ENCODE peak calls at places on chromosome 7, in five cellular contexts. F, X, N, H and T are unnamed samples.
A peak's percentile ranks its signal among the peaks of the same experiment; 100 is the strongest.

GRCh38 chr7:20304366-20304765 is 26.3 kb upstream of the ITGB8 start:
- DNase-seq in H (no peak), F (no peak), N (no peak), X (no peak), T (no peak)

GRCh38 chr7:18144171-18144570 is 116.5 kb upstream of the PRPS1L1 start:
- DNase-seq in N (no peak), H (no peak), F (no peak), X (no peak), T (no peak)

GRCh38 chr7:113087278-113087998 is 811 bp upstream of the GPR85 start:
- DNase-seq in X (no peak), H (no peak), N (no peak), F (no peak), T (no peak)

GRCh38 chr7:5283421-5284303 is 919 bp downstream of the SLC29A4 start:
- DNase-seq in X (no peak), H (no peak), F (no peak), N (no peak), T (no peak)

GRCh38 chr7:114823290-114823689 is 98.6 kb upstream of the MDFIC start:
- DNase-seq in H (no peak), F (no peak), N (no peak), X (peak; percentile 55), T (no peak)

GRCh38 chr7:44964384-44964830 is 14.4 kb downstream of the MYO1G start:
- DNase-seq in X (no peak), F (no peak), N (peak; percentile 55), H (no peak), T (no peak)

GRCh38 chr7:139597028-139597427 is 73.5 kb downstream of the CLEC2L start:
- DNase-seq in F (no peak), H (no peak), X (no peak), N (no peak), T (no peak)

GRCh38 chr7:150421831-150422230 is 28.6 kb upstream of the GIMAP8 start:
- DNase-seq in H (no peak), F (no peak), N (peak; percentile 41), X (no peak), T (no peak)

GRCh38 chr7:141045842-141046630 is 27.8 kb upstream of the TMEM178B start:
- DNase-seq in H (no peak), F (no peak), X (no peak), N (no peak), T (no peak)

GRCh38 chr7:97732567-97733275 is 835 bp downstream of the TAC1 start:
- DNase-seq in F (peak; percentile 1), X (no peak), H (no peak), N (no peak), T (no peak)

GRCh38 chr7:13641699-13642098 is 347.8 kb downstream of the ETV1 start:
- DNase-seq in N (no peak), H (no peak), F (no peak), X (no peak), T (no peak)

GRCh38 chr7:150356265-150356897 is 12.2 kb upstream of the REPIN1 start:
- DNase-seq in X (no peak), H (no peak), F (no peak), N (no peak), T (no peak)

GRCh38 chr7:116259821-116260440 is 49.6 kb downstream of the TES start:
- DNase-seq in N (no peak), H (no peak), F (no peak), X (no peak), T (no peak)

GRCh38 chr7:135758531-135758932 is 9.9 kb upstream of the FAM180A start:
- DNase-seq in H (no peak), F (no peak), N (no peak), X (peak; percentile 83), T (no peak)

GRCh38 chr7:142349670-142350405 is 92.0 kb upstream of the PRSS58 start:
- DNase-seq in N (no peak), X (peak; percentile 45), H (no peak), F (no peak), T (no peak)

GRCh38 chr7:48426966-48427555 is 255.8 kb downstream of the ABCA13 start:
- DNase-seq in F (no peak), N (no peak), H (no peak), X (no peak), T (no peak)

GRCh38 chr7:9625953-9626352 is 1192.5 kb downstream of the NXPH1 start:
- DNase-seq in H (no peak), X (no peak), F (no peak), N (no peak), T (no peak)

GRCh38 chr7:124791426-124791825 is 25.8 kb upstream of the GPR37 start:
- DNase-seq in H (no peak), N (no peak), X (no peak), F (no peak), T (no peak)

GRCh38 chr7:130841416-130841815 is 107.4 kb upstream of the KLF14 start:
- DNase-seq in F (no peak), X (no peak), N (no peak), H (no peak), T (no peak)

GRCh38 chr7:7978860-7979259 is 10.3 kb downstream of the GLCCI1 start:
- DNase-seq in H (no peak), F (no peak), N (no peak), X (no peak), T (no peak)

GRCh38 chr7:30146127-30146612 is 11.4 kb downstream of the MTURN start:
- DNase-seq in F (no peak), H (no peak), X (no peak), N (no peak), T (no peak)

GRCh38 chr7:3710122-3710521 is 409.1 kb downstream of the SDK1 start:
- DNase-seq in X (no peak), F (no peak), H (no peak), N (no peak), T (no peak)

GRCh38 chr7:110296321-110296720 is 794.6 kb upstream of the LRRN3 start:
- DNase-seq in X (no peak), F (no peak), H (no peak), N (no peak), T (no peak)

GRCh38 chr7:138880881-138881577 is 83.0 kb upstream of the ATP6V0A4 start:
- DNase-seq in X (no peak), H (no peak), F (no peak), N (no peak), T (no peak)

GRCh38 chr7:16668049-16668858 is 22.3 kb downstream of the BZW2 start:
- DNase-seq in X (peak; percentile 82), H (no peak), N (no peak), F (no peak), T (no peak)

GRCh38 chr7:20133803-20134202 is 83.4 kb downstream of the MACC1 start:
- DNase-seq in H (no peak), X (no peak), F (no peak), N (no peak), T (no peak)

GRCh38 chr7:129271500-129272355 is 46.9 kb downstream of the AHCYL2 start:
- DNase-seq in H (no peak), N (peak; percentile 64), X (no peak), F (peak; percentile 50), T (peak; percentile 78)

GRCh38 chr7:35398518-35398917 is 144.6 kb upstream of the TBX20 start:
- DNase-seq in X (no peak), F (no peak), N (no peak), H (no peak), T (no peak)
- H3K4me1 ChIP-seq in X (no peaks in the 10 kb centered on the region), F (no peaks in the 10 kb centered on the region), N (no peaks in the 10 kb centered on the region), H (no peaks in the 10 kb centered on the region), T (no peaks in the 10 kb centered on the region)

DNA sequence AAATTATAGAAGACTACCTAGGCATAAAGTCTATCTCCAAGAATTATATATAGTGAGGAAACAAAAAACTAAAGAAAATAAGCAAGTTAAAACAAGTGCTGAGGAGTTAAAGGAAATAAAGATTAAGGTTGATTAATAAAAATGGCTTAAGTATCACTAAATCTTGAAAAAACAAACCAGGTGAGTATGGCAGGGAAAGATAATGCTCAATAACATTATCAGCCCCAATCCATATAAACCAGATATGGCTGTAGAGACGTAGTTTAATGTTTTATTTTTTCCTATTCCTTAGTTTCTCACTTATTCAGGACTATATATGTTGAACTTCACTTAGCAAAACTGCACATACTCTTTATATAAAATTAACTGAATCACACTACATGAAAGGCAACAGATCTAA is 4.4 kb downstream of the WASL start:
- DNase-seq in H (no peak), X (no peak), N (no peak), F (no peak), T (no peak)
- H3K4me1 ChIP-seq in H (peaks cover 41% of the 10 kb centered on the region), X (peaks cover 4% of the 10 kb centered on the region), N (no peaks in the 10 kb centered on the region), F (no peaks in the 10 kb centered on the region), T (peaks cover 38% of the 10 kb centered on the region)

GRCh38 chr7:155593455-155594162 is 47.2 kb upstream of the CNPY1 start:
- DNase-seq in N (no peak), H (no peak), X (no peak), F (no peak), T (no peak)

GRCh38 chr7:155597753-155598140 is 46.7 kb upstream of the RBM33 start:
- DNase-seq in N (no peak), F (no peak), H (no peak), X (no peak), T (no peak)

GRCh38 chr7:155594961-155595366 is 48.6 kb upstream of the CNPY1 start:
- DNase-seq in H (no peak), N (no peak), X (no peak), F (peak; percentile 43), T (no peak)

GRCh38 chr7:155591055-155591750 is 44.8 kb upstream of the CNPY1 start:
- DNase-seq in F (no peak), X (no peak), N (no peak), H (no peak), T (peak; percentile 45)

GRCh38 chr7:155594163-155594732 is 47.9 kb upstream of the CNPY1 start:
- DNase-seq in X (no peak), N (no peak), H (no peak), F (no peak), T (no peak)
- H3K4me1 ChIP-seq in X (no peaks in the 10 kb centered on the region), N (peaks cover 4% of the 10 kb centered on the region), H (no peaks in the 10 kb centered on the region), F (peaks cover 4% of the 10 kb centered on the region), T (no peaks in the 10 kb centered on the region)

GRCh38 chr7:28573751-28574295 is 161.5 kb downstream of the CREB5 start:
- DNase-seq in N (no peak), F (no peak), H (no peak), X (no peak), T (no peak)
- H3K4me1 ChIP-seq in N (peaks cover 10% of the 10 kb centered on the region), F (peaks cover 1% of the 10 kb centered on the region), H (no peaks in the 10 kb centered on the region), X (no peaks in the 10 kb centered on the region), T (no peaks in the 10 kb centered on the region)

DNA sequence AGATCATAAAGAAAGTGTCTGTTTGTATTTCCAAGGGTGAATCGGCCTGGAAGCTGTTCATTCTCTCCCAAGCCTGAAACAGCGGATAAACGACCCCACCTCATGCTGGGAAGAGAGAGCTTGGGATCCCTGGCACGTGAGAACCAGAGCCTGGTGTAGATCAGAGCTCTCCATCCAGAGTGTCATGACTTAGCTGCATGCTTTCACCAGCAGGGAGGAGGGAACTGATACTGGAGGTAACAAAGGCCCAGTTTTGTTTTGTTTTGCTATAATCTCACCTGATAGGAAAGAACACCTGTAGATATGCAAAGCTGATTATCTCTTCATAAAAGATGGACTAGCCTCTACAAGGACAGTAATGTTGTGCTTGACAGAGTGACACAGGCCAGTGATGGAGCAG is 236.6 kb downstream of the POM121L12 start:
- DNase-seq in N (no peak), H (no peak), F (no peak), X (no peak), T (no peak)
- H3K4me1 ChIP-seq in N (no peaks in the 10 kb centered on the region), H (no peaks in the 10 kb centered on the region), F (no peaks in the 10 kb centered on the region), X (no peaks in the 10 kb centered on the region), T (no peaks in the 10 kb centered on the region)